ENCODE peak calls at places on chromosomes 12 and 14, in ten cellular contexts. O, E, J, L, B, Q, D, C, V and R are unnamed samples.

GRCh38 chr14:33332497-33332896 is 393.8 kb downstream of the NPAS3 start:
- DNase-seq in O (no peak), E (no peak), J (no peak), L (no peak), B (no peak), Q (peak; percentile 80), D (no peak), C (no peak), V (no peak), R (no peak)

GRCh38 chr12:41512531-41512930 is 324.4 kb downstream of the PDZRN4 start:
- DNase-seq in O (no peak), E (no peak), J (no peak), L (no peak), B (no peak), Q (no peak), D (peak; percentile 4), C (no peak), V (peak; percentile 56), R (no peak)

GRCh38 chr12:79933043-79933442 is 1.9 kb downstream of the PPP1R12A start:
- DNase-seq in O (no peak), E (no peak), J (no peak), L (no peak), B (no peak), Q (no peak), D (no peak), C (no peak), V (no peak), R (no peak)

GRCh38 chr12:65497645-65498044 is 219.2 kb downstream of the MSRB3 start:
- DNase-seq in O (no peak), E (no peak), J (no peak), L (no peak), B (no peak), Q (no peak), D (peak; percentile 42), C (no peak), V (no peak), R (no peak)

GRCh38 chr14:59274991-59275391 is 86.5 kb downstream of the DAAM1 start:
- DNase-seq in O (no peak), E (no peak), J (peak; percentile 82), L (peak; percentile 65), B (no peak), Q (peak; percentile 30), D (peak; percentile 35), C (no peak), V (no peak), R (no peak)

GRCh38 chr12:102300824-102301461 is 103.3 kb upstream of the PMCH start:
- DNase-seq in O (no peak), E (no peak), J (peak; percentile 35), L (peak; percentile 51), B (peak; percentile 41), Q (no peak), D (peak; percentile 68), C (no peak), V (peak; percentile 28), R (peak; percentile 51)

GRCh38 chr14:93054006-93054405 is 61.7 kb downstream of the ITPK1 start:
- DNase-seq in O (no peak), E (no peak), J (no peak), L (no peak), B (no peak), Q (no peak), D (no peak), C (no peak), V (no peak), R (no peak)

GRCh38 chr14:89485264-89485663 is 68.2 kb upstream of the FOXN3 start:
- DNase-seq in O (no peak), E (no peak), J (no peak), L (no peak), B (no peak), Q (no peak), D (no peak), C (no peak), V (no peak), R (no peak)

GRCh38 chr14:101625336-101626097 is 64.2 kb downstream of the DIO3 start:
- DNase-seq in O (no peak), E (no peak), J (no peak), L (no peak), B (no peak), Q (no peak), D (no peak), C (no peak), V (no peak), R (no peak)

GRCh38 chr12:76014007-76014406 is 17.6 kb downstream of the PHLDA1 start:
- DNase-seq in O (no peak), E (no peak), J (no peak), L (no peak), B (peak; percentile 27), Q (no peak), D (no peak), C (no peak), V (no peak), R (peak; percentile 67)

GRCh38 chr14:101980700-101981099 is 16.3 kb downstream of the DYNC1H1 start:
- DNase-seq in O (no peak), E (no peak), J (peak; percentile 51), L (peak; percentile 96), B (no peak), Q (no peak), D (peak; percentile 99), C (no peak), V (no peak), R (no peak)

GRCh38 chr14:80977103-80977728 is 21.8 kb downstream of the TSHR start:
- DNase-seq in O (no peak), E (no peak), J (peak; percentile 57), L (no peak), B (no peak), Q (no peak), D (no peak), C (no peak), V (no peak), R (no peak)

GRCh38 chr14:104866451-104867370 is 1.6 kb downstream of the CEP170B start:
- DNase-seq in O (peak; percentile 8), E (no peak), J (no peak), L (no peak), B (no peak), Q (no peak), D (no peak), C (no peak), V (no peak), R (no peak)

GRCh38 chr12:76274699-76275098 is 73.5 kb downstream of the BBS10 start:
- DNase-seq in O (no peak), E (no peak), J (no peak), L (no peak), B (no peak), Q (no peak), D (peak; percentile 36), C (no peak), V (no peak), R (no peak)

GRCh38 chr12:98741229-98741614 is 96.1 kb downstream of the APAF1 start:
- DNase-seq in O (no peak), E (no peak), J (no peak), L (no peak), B (no peak), Q (no peak), D (no peak), C (no peak), V (no peak), R (no peak)

GRCh38 chr12:64729909-64730584 is 29.2 kb downstream of the GNS start:
- DNase-seq in O (no peak), E (no peak), J (peak; percentile 19), L (no peak), B (no peak), Q (no peak), D (no peak), C (no peak), V (peak; percentile 28), R (no peak)

GRCh38 chr14:95460647-95461478 is 55.6 kb downstream of the SYNE3 start:
- DNase-seq in O (no peak), E (no peak), J (no peak), L (peak; percentile 94), B (no peak), Q (peak; percentile 80), D (peak; percentile 68), C (no peak), V (no peak), R (peak; percentile 72)

GRCh38 chr12:116590561-116590960 is 31.4 kb downstream of the MAP1LC3B2 start:
- DNase-seq in O (no peak), E (no peak), J (no peak), L (no peak), B (peak; percentile 68), Q (no peak), D (no peak), C (no peak), V (no peak), R (peak; percentile 76)